ENCODE peak calls at places on chromosomes 4 and X, in nine cellular contexts. T is stomach, S is PC-3, I is coronary artery, V is lung, F is NB4, H is spleen, M is transverse colon, Y is brain microvascular endothelial cell. W is an unnamed sample.

GRCh38 chr4:27276322-27277073 is 415.9 kb downstream of the STIM2 start:
- DNase-seq in I (no peak), H (no peak), M (no peak), T (no peak), Y (no peak), S (peak), V (no peak), F (no peak), W (no peak)

GRCh38 chrX:155237719-155238118 is 21.5 kb downstream of the VBP1 start:
- DNase-seq in M (no peak), V (no peak), S (no peak), I (no peak), Y (no peak), F (no peak), H (no peak), T (no peak), W (no peak)

GRCh38 chr4:119894650-119895208 is 171.9 kb downstream of the MAD2L1 start:
- DNase-seq in M (peak), T (no peak), I (no peak), H (no peak), V (no peak), Y (no peak), S (no peak), F (no peak), W (no peak)

GRCh38 chr4:119314356-119314755 is 7.6 kb downstream of the FABP2 start:
- DNase-seq in H (no peak), Y (no peak), S (peak), T (no peak), I (no peak), F (peak), V (no peak), M (peak), W (no peak)

GRCh38 chr4:37666625-37667071 is 19.5 kb downstream of the RELL1 start:
- DNase-seq in H (no peak), Y (peak), M (peak), S (peak), I (no peak), F (peak), T (peak), V (peak), W (no peak)

GRCh38 chrX:114675365-114675764 is 91.5 kb downstream of the HTR2C start:
- DNase-seq in H (no peak), V (no peak), F (no peak), I (no peak), Y (no peak), M (no peak), T (no peak), S (peak), W (no peak)

GRCh38 chr4:173919196-173919595 is 364.3 kb downstream of the FBXO8 start:
- DNase-seq in M (no peak), F (no peak), T (no peak), I (no peak), S (no peak), H (no peak), Y (no peak), V (no peak), W (no peak)

GRCh38 chr4:2251795-2252529 is 9.9 kb downstream of the MXD4 start:
- DNase-seq in I (peak), S (no peak), V (peak), H (peak), Y (no peak), M (peak), T (peak), F (no peak), W (no peak)

GRCh38 chrX:34866636-34867035 is 76.0 kb upstream of the FAM47B start:
- DNase-seq in Y (no peak), H (no peak), T (no peak), F (no peak), M (no peak), V (no peak), S (no peak), I (no peak), W (no peak)

GRCh38 chr4:179272282-179272681 is 1830.0 kb upstream of the AGA start:
- DNase-seq in V (no peak), M (no peak), I (no peak), H (no peak), T (no peak), Y (no peak), F (no peak), S (no peak), W (no peak)

GRCh38 chr4:77045490-77045889 is 30.3 kb downstream of the CCNI start:
- DNase-seq in Y (no peak), M (no peak), F (peak), T (no peak), H (no peak), V (no peak), S (peak), I (no peak), W (no peak)

GRCh38 chr4:68953056-68953455 is 1.5 kb upstream of the UGT2A3 start:
- DNase-seq in V (no peak), Y (no peak), S (no peak), M (no peak), F (no peak), H (no peak), T (no peak), I (no peak), W (no peak)

GRCh38 chr4:98657531-98658286 is 702 bp downstream of the TSPAN5 start:
- DNase-seq in H (peak), I (no peak), V (no peak), T (no peak), S (peak), Y (peak), M (peak), F (peak), W (no peak)

GRCh38 chr4:187006189-187006618 is 282.5 kb upstream of the FAT1 start:
- DNase-seq in V (no peak), T (no peak), M (no peak), Y (no peak), F (no peak), I (no peak), H (no peak), S (no peak), W (no peak)

GRCh38 chr4:30765022-30765421 is 44.9 kb downstream of the PCDH7 start:
- DNase-seq in M (no peak), F (no peak), Y (no peak), V (no peak), T (no peak), H (no peak), S (no peak), I (no peak), W (no peak)

GRCh38 chr4:169159614-169160013 is 111.1 kb downstream of the SH3RF1 start:
- DNase-seq in M (no peak), F (no peak), I (no peak), T (no peak), S (peak), H (no peak), Y (peak), V (no peak), W (no peak)

GRCh38 chrX:1554469-1555210 is 17.7 kb upstream of the P2RY8 start:
- DNase-seq in V (no peak), T (peak), Y (no peak), S (no peak), I (no peak), M (no peak), F (peak), H (peak), W (no peak)

GRCh38 chrX:14497184-14497666 is 32.1 kb upstream of the GLRA2 start:
- DNase-seq in S (no peak), H (no peak), V (no peak), T (no peak), I (no peak), F (peak), M (no peak), Y (peak), W (no peak)

GRCh38 chr4:6916587-6917444 is 7.2 kb downstream of the TBC1D14 start:
- DNase-seq in F (peak), T (peak), H (peak), M (peak), V (peak), Y (no peak), S (no peak), I (no peak), W (peak)

GRCh38 chrX:46381630-46382029 is 163.6 kb downstream of the ZNF674 start:
- DNase-seq in F (peak), M (peak), S (peak), H (no peak), I (no peak), Y (peak), T (no peak), V (no peak), W (no peak)

GRCh38 chr4:94581766-94582165 is 130.0 kb downstream of the PDLIM5 start:
- DNase-seq in H (no peak), I (no peak), Y (no peak), S (no peak), F (no peak), M (no peak), T (no peak), V (no peak), W (no peak)

GRCh38 chrX:38279188-38279587 is 48.1 kb downstream of the RPGR start:
- DNase-seq in S (no peak), M (no peak), F (no peak), Y (no peak), V (no peak), I (no peak), H (no peak), T (no peak), W (no peak)

GRCh38 chr4:128060130-128060619 is 937 bp upstream of the LARP1B start:
- DNase-seq in S (no peak), F (peak), M (no peak), H (no peak), I (no peak), Y (no peak), T (no peak), V (no peak), W (no peak)

GRCh38 chr4:146059865-146060264 is 115.7 kb upstream of the LSM6 start:
- DNase-seq in M (peak), V (no peak), S (no peak), I (no peak), T (no peak), Y (no peak), H (no peak), F (no peak), W (no peak)

GRCh38 chr4:80963051-80963450 is 67.5 kb upstream of the BMP3 start:
- DNase-seq in H (no peak), S (peak), V (no peak), T (no peak), M (no peak), Y (peak), I (no peak), F (no peak), W (no peak)

GRCh38 chrX:154548028-154548316 is 552 bp downstream of the IKBKG start:
- DNase-seq in Y (no peak), V (no peak), F (no peak), I (no peak), S (no peak), M (no peak), T (no peak), H (no peak), W (no peak)

GRCh38 chrX:114210879-114211278 is 373.0 kb upstream of the HTR2C start:
- DNase-seq in V (no peak), Y (no peak), F (no peak), H (peak), I (no peak), S (no peak), M (no peak), T (no peak), W (no peak)

GRCh38 chrX:25012793-25013592 is 2.8 kb downstream of the ARX start:
- DNase-seq in S (no peak), I (no peak), H (no peak), F (peak), T (no peak), M (no peak), Y (no peak), V (no peak), W (no peak)

GRCh38 chr4:149987330-149987751 is 90.9 kb upstream of the DCLK2 start:
- DNase-seq in S (no peak), Y (no peak), V (no peak), H (no peak), F (no peak), I (no peak), T (no peak), M (no peak), W (no peak)

GRCh38 chr4:8343051-8343966 is 73.8 kb downstream of the HTRA3 start:
- DNase-seq in M (peak), H (no peak), V (no peak), I (peak), T (peak), F (no peak), Y (no peak), S (no peak), W (no peak)

GRCh38 chr4:12723849-12724447 is 760.2 kb downstream of the RAB28 start:
- DNase-seq in I (no peak), H (no peak), F (no peak), T (no peak), Y (no peak), V (no peak), M (no peak), S (no peak), W (no peak)

GRCh38 chrX:51891821-51892551 is 1.4 kb upstream of the MAGED1 start:
- DNase-seq in H (no peak), Y (peak), I (no peak), V (no peak), S (no peak), T (no peak), M (no peak), F (peak), W (no peak)

GRCh38 chr4:6153874-6154273 is 46.5 kb downstream of the JAKMIP1 start:
- DNase-seq in F (no peak), S (no peak), T (no peak), Y (no peak), I (no peak), H (no peak), M (no peak), V (no peak), W (no peak)

GRCh38 chrX:12138366-12139313 is at the start of gene FRMPD4:
- DNase-seq in M (no peak), Y (no peak), I (no peak), S (peak), F (no peak), T (no peak), H (peak), V (no peak), W (no peak)

GRCh38 chr4:142581891-142582290 is 264.2 kb downstream of the INPP4B start:
- DNase-seq in V (no peak), H (no peak), F (no peak), Y (no peak), I (no peak), T (no peak), S (no peak), M (no peak), W (no peak)

GRCh38 chr4:142579483-142579882 is 266.6 kb downstream of the INPP4B start:
- DNase-seq in S (no peak), V (no peak), F (no peak), I (no peak), T (no peak), H (no peak), M (no peak), Y (no peak), W (no peak)

GRCh38 chr4:142585411-142585810 is 260.7 kb downstream of the INPP4B start:
- DNase-seq in F (no peak), H (no peak), V (no peak), M (no peak), I (no peak), T (no peak), S (no peak), Y (no peak), W (no peak)

GRCh38 chr4:142583708-142584107 is 262.4 kb downstream of the INPP4B start:
- DNase-seq in M (no peak), S (no peak), T (no peak), F (no peak), I (no peak), Y (no peak), V (no peak), H (no peak), W (no peak)

GRCh38 chr4:142582340-142582739 is 263.8 kb downstream of the INPP4B start:
- DNase-seq in H (no peak), V (no peak), Y (no peak), M (no peak), T (no peak), S (peak), F (no peak), I (no peak), W (no peak)
- H3K4me3 ChIP-seq in H (no peak), V (no peak), Y (no peak), M (no peak), T (no peak), S (no peak), F (no peak), I (no peak), W (no peak)

GRCh38 chrX:79167437-79167836 is 22.9 kb downstream of the GPR174 start:
- DNase-seq in M (no peak), F (no peak), I (no peak), V (no peak), H (no peak), S (no peak), Y (no peak), T (no peak), W (no peak)

GRCh38 chrX:79159800-79160199 is 15.3 kb downstream of the GPR174 start:
- DNase-seq in V (no peak), S (no peak), F (no peak), I (no peak), M (no peak), T (no peak), H (no peak), Y (no peak), W (no peak)

GRCh38 chrX:79162076-79162475 is 17.6 kb downstream of the GPR174 start:
- DNase-seq in H (no peak), Y (no peak), I (no peak), T (no peak), F (no peak), S (no peak), V (no peak), M (no peak), W (no peak)

GRCh38 chrX:79156818-79157217 is 12.3 kb downstream of the GPR174 start:
- DNase-seq in T (no peak), M (no peak), Y (no peak), S (no peak), F (no peak), V (no peak), H (no peak), I (no peak), W (no peak)

DNA sequence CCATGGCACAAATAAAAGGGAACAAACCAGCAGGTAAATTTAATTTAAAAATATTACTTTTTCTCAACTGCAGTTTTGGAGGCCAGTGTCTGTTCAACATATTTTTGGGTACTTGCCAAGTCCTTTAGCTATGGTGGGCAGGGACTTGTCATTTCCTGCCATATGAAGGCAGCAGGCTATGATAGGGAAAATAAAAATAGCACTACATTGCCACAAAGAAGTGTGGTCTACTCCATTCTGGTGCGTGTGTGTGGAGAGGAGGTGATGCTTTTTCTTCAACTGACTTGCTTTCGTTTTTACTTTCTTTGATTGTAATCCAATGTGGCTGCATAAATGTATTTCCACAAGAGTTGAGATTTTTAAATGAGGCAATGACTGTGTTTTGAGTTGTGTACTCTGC is 17.2 kb downstream of the GPR174 start:
- DNase-seq in S (no peak), V (no peak), Y (no peak), T (no peak), H (no peak), I (no peak), M (no peak), F (peak), W (no peak)
- TF ChIP-seq CTCF in S (no peak), V (no peak), Y (no peak), T (no peak), H (no peak), I (no peak), M (no peak), F (no peak), W (no peak)

DNA sequence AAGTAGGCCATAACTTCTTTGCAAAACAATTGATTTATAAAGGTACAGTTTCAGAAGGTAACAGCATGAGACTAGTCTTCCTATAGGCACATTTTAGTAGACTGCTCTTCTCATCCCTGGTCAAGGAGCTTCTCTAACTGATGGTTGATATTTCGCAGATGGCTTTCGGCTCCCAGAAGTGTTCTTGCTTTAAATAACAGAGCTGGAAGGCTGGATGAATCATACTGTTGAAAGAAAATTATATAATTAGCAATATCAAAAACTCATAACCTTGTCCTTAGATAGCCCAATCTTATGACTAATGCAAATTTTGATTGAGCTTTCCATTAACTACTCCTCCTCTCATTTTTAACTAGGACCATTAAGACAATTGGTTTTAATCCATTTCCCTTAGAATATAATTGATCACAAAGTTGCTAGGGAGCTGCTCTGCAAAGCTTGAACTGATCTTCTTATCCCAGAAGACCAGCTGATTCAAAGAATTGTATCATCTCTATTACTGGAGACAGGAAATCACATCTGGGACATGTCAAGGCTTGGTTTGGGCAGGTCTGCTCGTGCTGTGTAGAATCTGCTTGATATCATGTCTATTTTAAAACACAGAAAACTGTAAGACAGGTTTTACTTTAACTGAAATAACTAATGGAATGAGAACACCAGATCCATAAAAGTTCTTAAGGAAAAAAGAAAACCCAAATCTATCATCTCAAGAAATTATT is 38.6 kb downstream of the CENPU start:
- DNase-seq in M (no peak), H (no peak), V (no peak), S (no peak), T (no peak), Y (no peak), F (no peak), I (no peak), W (no peak)
- H3K4me3 ChIP-seq in M (no peak), H (no peak), V (no peak), S (no peak), T (no peak), Y (no peak), F (no peak), I (no peak), W (no peak)

DNA sequence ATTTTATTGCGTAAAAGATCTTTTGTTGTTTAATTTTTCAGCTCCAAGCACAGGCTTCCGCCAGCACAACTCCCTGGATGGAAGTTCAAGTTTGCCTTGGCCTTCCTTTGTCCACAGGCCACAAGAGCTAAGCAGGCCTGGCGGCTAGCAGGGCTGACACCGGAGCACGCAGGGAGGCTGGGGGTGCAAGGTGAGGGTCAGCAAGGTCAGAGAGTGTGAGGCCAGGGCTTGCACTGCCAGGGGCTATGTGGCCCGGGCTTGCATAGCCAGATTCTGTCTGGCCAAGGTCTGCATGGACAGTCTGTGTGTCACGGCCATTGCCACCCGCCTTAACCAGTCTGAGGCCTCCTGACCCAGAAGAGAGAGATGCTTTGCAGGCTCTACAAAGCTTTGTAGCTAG is 123.9 kb downstream of the BCOR start:
- DNase-seq in V (no peak), T (no peak), S (no peak), M (no peak), I (no peak), H (no peak), Y (no peak), F (no peak), W (no peak)
- TF ChIP-seq CTCF in V (no peak), T (no peak), S (no peak), M (no peak), I (no peak), H (no peak), Y (no peak), F (no peak), W (no peak)

W was measured in LNCaP clone FGC.